ENCODE peak calls at places on chromosome 16, in five cellular contexts. U is left colon, I is NCI-H345, E is A172, L is cerebellum. N is an unnamed sample.

GRCh38 chr16:87274808-87275207 is 42.4 kb downstream of the C16orf95 start:
- DNase-seq in U (no peak), I (no peak), E (no peak), L (no peak), N (no peak)

GRCh38 chr16:31402687-31403086 is 9.6 kb downstream of the ITGAD start:
- DNase-seq in U (no peak), I (no peak), E (peak; percentile 54), L (no peak), N (no peak)

GRCh38 chr16:15949210-15950166 is at the start of gene ABCC1:
- DNase-seq in U (peak; percentile 39), I (peak; percentile 31), E (no peak), L (peak; percentile 83), N (peak; percentile 34)

GRCh38 chr16:19344224-19344801 is 58.8 kb downstream of the CLEC19A start:
- DNase-seq in U (no peak), I (no peak), E (peak; percentile 78), L (no peak), N (no peak)

GRCh38 chr16:81315271-81316175 is 761 bp downstream of the GAN start:
- DNase-seq in U (peak; percentile 65), I (peak; percentile 15), E (no peak), L (peak; percentile 32), N (peak; percentile 36)

GRCh38 chr16:48511716-48512115 is 98.3 kb downstream of the N4BP1 start:
- DNase-seq in U (no peak), I (no peak), E (no peak), L (no peak), N (no peak)

GRCh38 chr16:77594798-77595625 is 127.3 kb upstream of the NUDT7 start:
- DNase-seq in U (no peak), I (no peak), E (peak; percentile 28), L (no peak), N (no peak)

GRCh38 chr16:79271583-79271982 is 329.0 kb downstream of the MAF start:
- DNase-seq in U (no peak), I (no peak), E (no peak), L (no peak), N (no peak)

GRCh38 chr16:49440156-49441065 is 66.8 kb downstream of the C16orf78 start:
- DNase-seq in U (no peak), I (no peak), E (no peak), L (no peak), N (no peak)

GRCh38 chr16:30142672-30143346 is 19.8 kb upstream of the MAPK3 start:
- DNase-seq in U (no peak), I (peak; percentile 37), E (no peak), L (peak; percentile 24), N (no peak)

GRCh38 chr16:57271867-57272495 is 12.5 kb downstream of the PLLP start:
- DNase-seq in U (no peak), I (no peak), E (no peak), L (no peak), N (no peak)

GRCh38 chr16:88318521-88318920 is 64.2 kb upstream of the ZNF469 start:
- DNase-seq in U (no peak), I (no peak), E (no peak), L (no peak), N (no peak)

GRCh38 chr16:23330583-23331249 is 28.6 kb downstream of the SCNN1B start:
- DNase-seq in U (peak; percentile 46), I (no peak), E (peak; percentile 86), L (no peak), N (no peak)

GRCh38 chr16:11748404-11749254 is 6.0 kb upstream of the TXNDC11 start:
- DNase-seq in U (peak; percentile 71), I (no peak), E (no peak), L (no peak), N (no peak)

GRCh38 chr16:24035127-24035842 is 199.5 kb downstream of the PRKCB start:
- DNase-seq in U (no peak), I (no peak), E (no peak), L (no peak), N (no peak)

GRCh38 chr16:1839554-1839953 is 12.5 kb downstream of the FAHD1 start:
- DNase-seq in U (no peak), I (no peak), E (no peak), L (no peak), N (no peak)

GRCh38 chr16:54282202-54282922 is 4.2 kb downstream of the IRX3 start:
- DNase-seq in U (no peak), I (no peak), E (no peak), L (no peak), N (peak; percentile 54)

GRCh38 chr16:16042076-16042475 is 92.7 kb downstream of the ABCC1 start:
- DNase-seq in U (no peak), I (no peak), E (peak; percentile 70), L (no peak), N (no peak)

GRCh38 chr16:11658896-11659708 is 9.2 kb upstream of the SNN start:
- DNase-seq in U (no peak), I (no peak), E (no peak), L (no peak), N (no peak)

GRCh38 chr16:66403531-66404145 is 23.5 kb upstream of the BEAN1 start:
- DNase-seq in U (no peak), I (no peak), E (no peak), L (no peak), N (no peak)

GRCh38 chr16:4690946-4691665 is 2.3 kb upstream of the NUDT16L1 start:
- DNase-seq in U (no peak), I (no peak), E (no peak), L (peak; percentile 68), N (no peak)

GRCh38 chr16:12092347-12092882 is 115.9 kb downstream of the SNX29 start:
- DNase-seq in U (peak; percentile 4), I (no peak), E (peak; percentile 84), L (no peak), N (no peak)

GRCh38 chr16:52482916-52483315 is 64.0 kb downstream of the TOX3 start:
- DNase-seq in U (no peak), I (no peak), E (no peak), L (no peak), N (no peak)

GRCh38 chr16:14015948-14016347 is 55.2 kb upstream of the MRTFB start:
- DNase-seq in U (no peak), I (no peak), E (peak; percentile 51), L (no peak), N (no peak)

GRCh38 chr16:12390644-12391043 is 413.0 kb downstream of the CPPED1 start:
- DNase-seq in U (no peak), I (no peak), E (no peak), L (no peak), N (no peak)

GRCh38 chr16:23857256-23857891 is 21.6 kb downstream of the PRKCB start:
- DNase-seq in U (no peak), I (no peak), E (no peak), L (peak; percentile 55), N (no peak)

GRCh38 chr16:69187891-69188451 is 1.0 kb downstream of the SNTB2 start:
- DNase-seq in U (no peak), I (peak; percentile 18), E (peak; percentile 43), L (peak; percentile 21), N (peak; percentile 10)

GRCh38 chr16:10579965-10580918 is at the start of gene EMP2:
- DNase-seq in U (peak; percentile 84), I (peak; percentile 87), E (peak; percentile 55), L (peak; percentile 37), N (peak; percentile 55)

GRCh38 chr16:89996178-89996489 is 23.1 kb downstream of the DBNDD1 start:
- DNase-seq in U (no peak), I (no peak), E (no peak), L (no peak), N (no peak)

GRCh38 chr16:8611886-8612595 is 9.5 kb upstream of the METTL22 start:
- DNase-seq in U (no peak), I (no peak), E (peak; percentile 16), L (no peak), N (no peak)

GRCh38 chr16:30434852-30435251 is 5.0 kb upstream of the DCTPP1 start:
- DNase-seq in U (no peak), I (no peak), E (no peak), L (no peak), N (no peak)

GRCh38 chr16:27248036-27248435 is 20.5 kb downstream of the NSMCE1 start:
- DNase-seq in U (no peak), I (no peak), E (no peak), L (no peak), N (no peak)

GRCh38 chr16:11079657-11080187 is 135.4 kb downstream of the CLEC16A start:
- DNase-seq in U (no peak), I (no peak), E (peak; percentile 82), L (no peak), N (no peak)

GRCh38 chr16:64962786-64963185 is 159.1 kb downstream of the CDH11 start:
- DNase-seq in U (no peak), I (no peak), E (no peak), L (no peak), N (no peak)

GRCh38 chr16:29680180-29680598 is 1.2 kb downstream of the QPRT start:
- DNase-seq in U (peak; percentile 72), I (no peak), E (no peak), L (no peak), N (no peak)

GRCh38 chr16:14301150-14302030 is 230.3 kb downstream of the MRTFB start:
- DNase-seq in U (peak; percentile 31), I (no peak), E (peak; percentile 36), L (no peak), N (no peak)

GRCh38 chr16:57619606-57620315 is 8.7 kb upstream of the ADGRG1 start:
- DNase-seq in U (peak; percentile 93), I (peak; percentile 16), E (no peak), L (no peak), N (no peak)

N was measured in progenitor cell of endocrine pancreas.